ENCODE peak calls at places on chromosomes 13 and 19, in nine cellular contexts. L is uterus, J is A673, E is cardiac muscle cell, G is psoas muscle, Y is transverse colon, W is breast epithelium, O is astrocyte, F is neural progenitor cell. K is an unnamed sample. For H3K4me1 and H3K36me3, the result is how much of the 10 kb centered on the place peaks cover.

GRCh38 chr19:47280183-47280797 is 5.6 kb downstream of the INAFM1 start:
- DNase-seq in L (peak), J (peak), E (no peak), G (no peak), Y (peak), W (no peak), O (no peak), F (peak), K (peak)

GRCh38 chr19:47444388-47444821 is 25.1 kb upstream of the MEIS3 start:
- DNase-seq in L (no peak), J (peak), E (peak), G (no peak), Y (no peak), W (no peak), O (no peak), F (peak), K (peak)

GRCh38 chr13:94656766-94657165 is 55.1 kb downstream of the GPR180 start:
- DNase-seq in L (no peak), J (peak), E (no peak), G (no peak), Y (no peak), W (no peak), O (peak), F (no peak), K (no peak)

GRCh38 chr13:40922437-40923040 is 96.6 kb downstream of the ELF1 start:
- DNase-seq in L (peak), J (no peak), E (no peak), G (no peak), Y (peak), W (no peak), O (no peak), F (peak), K (peak)

GRCh38 chr19:46206176-46206575 is 23.4 kb upstream of the IGFL1 start:
- DNase-seq in L (no peak), J (no peak), E (no peak), G (peak), Y (no peak), W (peak), O (no peak), F (no peak), K (no peak)

GRCh38 chr19:54434112-54434861 is 14.7 kb upstream of the LENG8 start:
- DNase-seq in L (no peak), J (no peak), E (no peak), G (no peak), Y (no peak), W (no peak), O (no peak), F (no peak), K (no peak)

GRCh38 chr13:26436914-26437313 is 120.6 kb upstream of the WASF3 start:
- DNase-seq in L (no peak), J (no peak), E (no peak), G (no peak), Y (no peak), W (no peak), O (no peak), F (no peak), K (no peak)

GRCh38 chr19:43759515-43759914 is 4.8 kb upstream of the SMG9 start:
- DNase-seq in L (no peak), J (peak), E (no peak), G (no peak), Y (no peak), W (peak), O (peak), F (no peak), K (no peak)

GRCh38 chr19:39405930-39406655 is 554 bp upstream of the ZFP36 start:
- DNase-seq in L (no peak), J (peak), E (no peak), G (no peak), Y (peak), W (peak), O (no peak), F (no peak), K (no peak)

GRCh38 chr13:101989798-101990350 is 412.0 kb downstream of the FGF14 start:
- DNase-seq in L (no peak), J (no peak), E (no peak), G (no peak), Y (no peak), W (no peak), O (no peak), F (no peak), K (no peak)

GRCh38 chr19:33644284-33644836 is 22.6 kb downstream of the CHST8 start:
- DNase-seq in L (no peak), J (no peak), E (no peak), G (no peak), Y (no peak), W (no peak), O (no peak), F (no peak), K (no peak)

GRCh38 chr13:46179576-46180368 is 2.2 kb downstream of the LCP1 start:
- DNase-seq in L (no peak), J (no peak), E (no peak), G (peak), Y (peak), W (no peak), O (no peak), F (no peak), K (no peak)

GRCh38 chr19:5436101-5436947 is 18.9 kb upstream of the ZNRF4 start:
- DNase-seq in L (no peak), J (peak), E (peak), G (no peak), Y (no peak), W (no peak), O (peak), F (peak), K (peak)

GRCh38 chr13:42219051-42219450 is 52.9 kb upstream of the AKAP11 start:
- DNase-seq in L (no peak), J (no peak), E (no peak), G (no peak), Y (no peak), W (no peak), O (no peak), F (no peak), K (no peak)

GRCh38 chr19:17005000-17005399 is 21.6 kb downstream of the CPAMD8 start:
- DNase-seq in L (no peak), J (no peak), E (no peak), G (no peak), Y (no peak), W (no peak), O (no peak), F (no peak), K (no peak)

GRCh38 chr13:66864627-66865026 is 365.5 kb downstream of the PCDH9 start:
- DNase-seq in L (no peak), J (no peak), E (no peak), G (no peak), Y (no peak), W (no peak), O (no peak), F (no peak), K (no peak)

GRCh38 chr13:72648513-72649065 is 78.8 kb downstream of the MZT1 start:
- DNase-seq in L (no peak), J (peak), E (peak), G (no peak), Y (no peak), W (no peak), O (no peak), F (peak), K (no peak)

GRCh38 chr13:50549221-50549942 is 294.1 kb downstream of the DLEU7 start:
- DNase-seq in L (no peak), J (no peak), E (no peak), G (no peak), Y (no peak), W (no peak), O (no peak), F (no peak), K (no peak)

GRCh38 chr13:91804724-91805123 is 406.3 kb downstream of the GPC5 start:
- DNase-seq in L (no peak), J (no peak), E (peak), G (no peak), Y (no peak), W (no peak), O (no peak), F (no peak), K (no peak)

GRCh38 chr13:97538193-97538592 is 104.2 kb downstream of the RAP2A start:
- DNase-seq in L (no peak), J (no peak), E (no peak), G (no peak), Y (no peak), W (no peak), O (no peak), F (no peak), K (no peak)

GRCh38 chr13:34847751-34848150 is 94.3 kb upstream of the NBEA start:
- DNase-seq in L (no peak), J (no peak), E (peak), G (no peak), Y (no peak), W (no peak), O (no peak), F (no peak), K (no peak)

GRCh38 chr19:35211545-35212230 is 16.9 kb downstream of the FAM187B start:
- DNase-seq in L (peak), J (no peak), E (no peak), G (peak), Y (peak), W (peak), O (no peak), F (no peak), K (no peak)

GRCh38 chr13:77397636-77398035 is 70.7 kb upstream of the MYCBP2 start:
- DNase-seq in L (no peak), J (no peak), E (no peak), G (no peak), Y (no peak), W (no peak), O (peak), F (no peak), K (no peak)

GRCh38 chr13:31046711-31047279 is 114.3 kb downstream of the TEX26 start:
- DNase-seq in L (peak), J (peak), E (peak), G (no peak), Y (peak), W (no peak), O (peak), F (peak), K (no peak)

GRCh38 chr13:46962286-46962941 is 65.6 kb upstream of the HTR2A start:
- DNase-seq in L (no peak), J (peak), E (peak), G (no peak), Y (no peak), W (no peak), O (peak), F (peak), K (no peak)

GRCh38 chr19:51959791-51960190 is 26.8 kb downstream of the ZNF350 start:
- DNase-seq in L (no peak), J (no peak), E (no peak), G (no peak), Y (no peak), W (no peak), O (no peak), F (no peak), K (no peak)

GRCh38 chr13:27036236-27036981 is 135.2 kb downstream of the USP12 start:
- DNase-seq in L (no peak), J (no peak), E (no peak), G (no peak), Y (no peak), W (no peak), O (no peak), F (no peak), K (peak)

GRCh38 chr19:52048604-52049493 is at the start of gene ZNF432:
- DNase-seq in L (peak), J (peak), E (peak), G (peak), Y (peak), W (peak), O (peak), F (peak), K (peak)

GRCh38 chr13:59771272-59771671 is 392.5 kb downstream of the DIAPH3 start:
- DNase-seq in L (no peak), J (peak), E (peak), G (no peak), Y (no peak), W (no peak), O (no peak), F (peak), K (peak)

GRCh38 chr19:15251010-15251748 is 18.9 kb upstream of the EPHX3 start:
- DNase-seq in L (peak), J (no peak), E (no peak), G (peak), Y (no peak), W (no peak), O (peak), F (no peak), K (no peak)
- H3K4me1 ChIP-seq in L (under half), J (under half), E (under half), G (half or more), Y (half or more), W (under half), O (half or more), F (under half), K (under half)

GRCh38 chr19:21308778-21309177 is 20.4 kb downstream of the ZNF708 start:
- DNase-seq in L (no peak), J (no peak), E (no peak), G (no peak), Y (no peak), W (no peak), O (no peak), F (no peak), K (no peak)
- H3K36me3 ChIP-seq in L (under half), J (under half), E (under half), G (under half), Y (under half), W (under half), O (under half), F (under half), K (under half)

DNA sequence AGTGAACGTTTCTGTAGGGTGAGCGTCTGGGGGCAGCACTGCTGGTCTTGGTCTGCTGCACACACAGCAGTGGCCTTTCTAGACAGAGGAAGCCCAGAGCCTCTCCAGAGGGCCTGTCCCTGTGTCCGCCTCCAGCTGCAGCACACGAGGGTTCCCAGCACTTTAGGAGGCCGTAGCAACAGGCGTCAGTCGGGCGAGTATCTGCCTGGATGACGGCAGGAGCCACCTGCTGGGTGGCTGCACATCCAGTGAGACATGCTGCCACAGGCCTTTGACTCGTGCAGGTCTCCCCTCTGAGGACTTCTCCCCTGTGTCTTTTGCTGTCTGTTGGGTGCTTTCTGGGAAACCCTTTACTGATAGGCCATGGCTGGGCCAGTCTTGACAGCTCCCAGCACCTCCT is 22.1 kb downstream of the AP2A1 start:
- DNase-seq in L (no peak), J (no peak), E (no peak), G (no peak), Y (no peak), W (no peak), O (no peak), F (no peak), K (no peak)
- TF ChIP-seq CTCF in L (no peak), J (no peak), E (no peak), G (no peak), Y (no peak), W (no peak), O (no peak), F (no peak), K (no peak)

GRCh38 chr13:64791373-64791772 is 2438.8 kb downstream of the PCDH9 start:
- DNase-seq in L (no peak), J (no peak), E (no peak), G (no peak), Y (no peak), W (no peak), O (no peak), F (no peak), K (no peak)

GRCh38 chr13:64793592-64793991 is 2436.5 kb downstream of the PCDH9 start:
- DNase-seq in L (no peak), J (no peak), E (no peak), G (no peak), Y (no peak), W (no peak), O (no peak), F (no peak), K (no peak)

GRCh38 chr13:64798422-64798821 is 2431.7 kb downstream of the PCDH9 start:
- DNase-seq in L (no peak), J (no peak), E (no peak), G (no peak), Y (no peak), W (no peak), O (no peak), F (no peak), K (no peak)

GRCh38 chr13:64793131-64793530 is 2437.0 kb downstream of the PCDH9 start:
- DNase-seq in L (no peak), J (no peak), E (no peak), G (no peak), Y (no peak), W (no peak), O (no peak), F (no peak), K (no peak)
- H3K4me1 ChIP-seq in L (under half), J (under half), E (under half), G (under half), Y (under half), W (under half), O (under half), F (under half), K (under half)

GRCh38 chr19:10113964-10114650 is 2.6 kb downstream of the P2RY11 start:
- DNase-seq in L (no peak), J (no peak), E (no peak), G (peak), Y (no peak), W (no peak), O (no peak), F (no peak), K (no peak)
- H3K36me3 ChIP-seq in L (under half), J (half or more), E (half or more), G (half or more), Y (under half), W (under half), O (under half), F (under half), K (under half)

DNA sequence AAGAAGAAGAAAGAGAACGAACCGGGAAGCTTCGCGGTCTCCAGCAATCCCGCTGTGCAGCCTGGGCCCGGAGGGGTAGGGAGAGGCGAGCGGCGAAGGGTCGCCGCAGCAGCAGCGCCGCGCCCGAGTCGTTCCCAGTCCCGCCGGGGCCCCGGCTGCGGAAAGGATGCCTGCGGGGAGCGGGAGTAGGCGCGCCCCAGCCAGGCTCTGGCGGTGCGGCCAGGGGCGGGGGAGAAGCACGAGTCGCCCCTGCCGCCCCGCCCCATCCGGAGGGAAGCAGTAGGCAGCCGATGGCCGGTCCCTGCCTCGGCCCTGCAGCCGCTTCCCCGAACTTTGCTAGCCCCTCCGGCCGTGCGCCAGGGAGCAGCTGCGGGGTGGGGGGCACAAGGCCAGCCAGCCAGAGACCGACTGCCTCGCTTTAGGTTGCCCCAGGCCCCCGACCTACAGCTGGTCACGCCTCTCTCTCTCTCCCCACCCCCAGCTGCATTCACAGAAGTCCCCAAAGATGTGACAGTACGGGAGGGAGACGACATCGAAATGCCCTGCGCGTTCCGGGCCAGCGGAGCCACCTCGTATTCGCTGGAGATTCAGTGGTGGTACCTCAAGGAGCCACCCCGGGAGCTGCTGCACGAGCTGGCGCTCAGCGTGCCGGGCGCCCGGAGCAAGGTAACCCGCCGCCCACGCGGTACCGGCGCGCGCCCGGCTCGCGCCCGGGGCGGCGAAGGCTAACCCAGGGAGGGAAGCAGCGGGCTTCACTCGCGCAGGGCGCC is 1.1 kb downstream of the VSTM2B start:
- DNase-seq in L (no peak), J (peak), E (no peak), G (peak), Y (no peak), W (no peak), O (no peak), F (peak), K (no peak)
- TF ChIP-seq CTCF in L (no peak), J (no peak), E (peak), G (no peak), Y (no peak), W (no peak), O (no peak), F (no peak), K (no peak)